ENCODE peak calls at places on chromosome 10, in four cellular contexts. One of them, this sample, is unnamed.

GRCh38 chr10:28776519-28776918 is 99.2 kb downstream of the BAMBI start:
- DNase-seq in GM12878: no peak
- DNase-seq in K562: no peak
- DNase-seq in SK-N-SH: no peak
- DNase-seq in this sample: no peak

GRCh38 chr10:32179836-32180235 is 123.6 kb upstream of the KIF5B start:
- DNase-seq in GM12878: no peak
- DNase-seq in K562: no peak
- DNase-seq in SK-N-SH: no peak
- DNase-seq in this sample: no peak

GRCh38 chr10:11879387-11880168 is 56.4 kb downstream of the PROSER2 start:
- DNase-seq in GM12878: no peak
- DNase-seq in K562: peak
- DNase-seq in SK-N-SH: no peak
- DNase-seq in this sample: no peak

GRCh38 chr10:3745582-3745981 is 39.4 kb downstream of the KLF6 start:
- DNase-seq in GM12878: no peak
- DNase-seq in K562: no peak
- DNase-seq in SK-N-SH: no peak
- DNase-seq in this sample: no peak

GRCh38 chr10:60943372-60944158 is 420 bp downstream of the RHOBTB1 start:
- DNase-seq in GM12878: no peak
- DNase-seq in K562: peak
- DNase-seq in SK-N-SH: peak
- DNase-seq in this sample: peak

GRCh38 chr10:3527869-3528268 is 257.1 kb downstream of the KLF6 start:
- DNase-seq in GM12878: no peak
- DNase-seq in K562: no peak
- DNase-seq in SK-N-SH: peak
- DNase-seq in this sample: no peak

GRCh38 chr10:125629758-125630376 is 53.1 kb downstream of the TEX36 start:
- DNase-seq in GM12878: no peak
- DNase-seq in K562: peak
- DNase-seq in SK-N-SH: peak
- DNase-seq in this sample: no peak

GRCh38 chr10:8360814-8361509 is 306.5 kb downstream of the GATA3 start:
- DNase-seq in GM12878: no peak
- DNase-seq in K562: no peak
- DNase-seq in SK-N-SH: no peak
- DNase-seq in this sample: no peak

GRCh38 chr10:8702181-8702580 is 647.7 kb downstream of the GATA3 start:
- DNase-seq in GM12878: no peak
- DNase-seq in K562: no peak
- DNase-seq in SK-N-SH: no peak
- DNase-seq in this sample: no peak

GRCh38 chr10:48199580-48200377 is 74.7 kb downstream of the FRMPD2 start:
- DNase-seq in GM12878: no peak
- DNase-seq in K562: no peak
- DNase-seq in SK-N-SH: no peak
- DNase-seq in this sample: no peak

GRCh38 chr10:92125169-92125543 is 165.7 kb downstream of the CPEB3 start:
- DNase-seq in GM12878: no peak
- DNase-seq in K562: no peak
- DNase-seq in SK-N-SH: no peak
- DNase-seq in this sample: no peak

GRCh38 chr10:83023647-83024046 is 1115.7 kb upstream of the GHITM start:
- DNase-seq in GM12878: no peak
- DNase-seq in K562: no peak
- DNase-seq in SK-N-SH: no peak
- DNase-seq in this sample: no peak

GRCh38 chr10:18497955-18498354 is 153.4 kb downstream of the NSUN6 start:
- DNase-seq in GM12878: no peak
- DNase-seq in K562: no peak
- DNase-seq in SK-N-SH: no peak
- DNase-seq in this sample: no peak

GRCh38 chr10:101615760-101616116 is 27.6 kb downstream of the DPCD start:
- DNase-seq in GM12878: no peak
- DNase-seq in K562: no peak
- DNase-seq in SK-N-SH: no peak
- DNase-seq in this sample: no peak

GRCh38 chr10:113991091-113991860 is 52.4 kb upstream of the ADRB1 start:
- DNase-seq in GM12878: no peak
- DNase-seq in K562: no peak
- DNase-seq in SK-N-SH: no peak
- DNase-seq in this sample: no peak

GRCh38 chr10:49700211-49700610 is 20.8 kb downstream of the C10orf53 start:
- DNase-seq in GM12878: no peak
- DNase-seq in K562: no peak
- DNase-seq in SK-N-SH: no peak
- DNase-seq in this sample: no peak

GRCh38 chr10:48330269-48330668 is 23.8 kb downstream of the MAPK8 start:
- DNase-seq in GM12878: no peak
- DNase-seq in K562: no peak
- DNase-seq in SK-N-SH: no peak
- DNase-seq in this sample: no peak

GRCh38 chr10:26432938-26433337 is 5.2 kb upstream of the APBB1IP start:
- DNase-seq in GM12878: no peak
- DNase-seq in K562: no peak
- DNase-seq in SK-N-SH: no peak
- DNase-seq in this sample: no peak

GRCh38 chr10:30606313-30606712 is 23.2 kb downstream of the LYZL2 start:
- DNase-seq in GM12878: no peak
- DNase-seq in K562: no peak
- DNase-seq in SK-N-SH: no peak
- DNase-seq in this sample: no peak

GRCh38 chr10:1542941-1543340 is 194.4 kb downstream of the ADARB2 start:
- DNase-seq in GM12878: no peak
- DNase-seq in K562: no peak
- DNase-seq in SK-N-SH: no peak
- DNase-seq in this sample: peak

GRCh38 chr10:72316748-72317435 is 37.8 kb downstream of the DNAJB12 start:
- DNase-seq in GM12878: no peak
- DNase-seq in K562: peak
- DNase-seq in SK-N-SH: peak
- DNase-seq in this sample: no peak

GRCh38 chr10:80276335-80276734 is 13.1 kb downstream of the MAT1A start:
- DNase-seq in GM12878: no peak
- DNase-seq in K562: no peak
- DNase-seq in SK-N-SH: no peak
- DNase-seq in this sample: no peak

GRCh38 chr10:21754410-21755011 is 220.5 kb downstream of the MLLT10 start:
- DNase-seq in GM12878: no peak
- DNase-seq in K562: no peak
- DNase-seq in SK-N-SH: peak
- DNase-seq in this sample: no peak

GRCh38 chr10:87608756-87609155 is 50.9 kb upstream of the PAPSS2 start:
- DNase-seq in GM12878: no peak
- DNase-seq in K562: no peak
- DNase-seq in SK-N-SH: peak
- DNase-seq in this sample: no peak

GRCh38 chr10:79936625-79937255 is 12.2 kb downstream of the SFTPD start:
- DNase-seq in GM12878: no peak
- DNase-seq in K562: no peak
- DNase-seq in SK-N-SH: no peak
- DNase-seq in this sample: no peak

GRCh38 chr10:120732643-120733313 is 118.4 kb upstream of the WDR11 start:
- DNase-seq in GM12878: no peak
- DNase-seq in K562: no peak
- DNase-seq in SK-N-SH: no peak
- DNase-seq in this sample: no peak

GRCh38 chr10:127854769-127855583 is 37.8 kb downstream of the CLRN3 start:
- DNase-seq in GM12878: no peak
- DNase-seq in K562: no peak
- DNase-seq in SK-N-SH: no peak
- DNase-seq in this sample: no peak

GRCh38 chr10:62817763-62818425 is 1.7 kb upstream of the EGR2 start:
- DNase-seq in GM12878: no peak
- DNase-seq in K562: peak
- DNase-seq in SK-N-SH: peak
- DNase-seq in this sample: peak

DNA sequence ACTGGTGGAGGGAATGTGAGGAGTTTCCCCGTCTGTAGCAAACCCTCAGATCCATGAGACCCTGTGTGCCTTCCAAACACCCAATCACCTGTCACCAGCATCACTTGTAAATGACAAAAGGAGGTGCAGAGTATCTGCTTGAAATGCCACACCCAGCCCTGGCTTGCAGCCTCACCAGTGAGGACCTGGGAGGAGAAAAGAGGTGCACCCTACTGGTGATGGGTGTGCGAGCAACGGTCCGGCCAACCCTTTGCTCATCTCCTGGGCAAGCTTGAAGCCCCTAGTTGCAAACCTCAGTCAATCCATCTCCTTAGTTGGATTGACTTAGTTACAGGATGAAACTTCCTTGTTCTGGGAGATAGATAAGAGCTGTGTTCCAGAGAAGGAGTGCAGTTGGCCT is 62.4 kb upstream of the WAPL start:
- DNase-seq in GM12878: no peak
- DNase-seq in K562: no peak
- DNase-seq in SK-N-SH: no peak
- DNase-seq in this sample: peak
- TF ChIP-seq CTCF in GM12878: peak
- TF ChIP-seq CTCF in K562: peak
- TF ChIP-seq CTCF in SK-N-SH: no peak
- TF ChIP-seq CTCF in this sample: no peak

GRCh38 chr10:132021504-132022143 is 39.9 kb upstream of the BNIP3 start:
- DNase-seq in GM12878: no peak
- DNase-seq in K562: no peak
- DNase-seq in SK-N-SH: no peak
- DNase-seq in this sample: no peak

GRCh38 chr10:132021046-132021445 is 39.3 kb upstream of the BNIP3 start:
- DNase-seq in GM12878: no peak
- DNase-seq in K562: no peak
- DNase-seq in SK-N-SH: no peak
- DNase-seq in this sample: no peak

GRCh38 chr10:132020456-132020855 is 38.7 kb upstream of the BNIP3 start:
- DNase-seq in GM12878: no peak
- DNase-seq in K562: no peak
- DNase-seq in SK-N-SH: no peak
- DNase-seq in this sample: no peak

GRCh38 chr10:132022241-132022640 is 40.5 kb upstream of the BNIP3 start:
- DNase-seq in GM12878: no peak
- DNase-seq in K562: no peak
- DNase-seq in SK-N-SH: no peak
- DNase-seq in this sample: no peak

DNA sequence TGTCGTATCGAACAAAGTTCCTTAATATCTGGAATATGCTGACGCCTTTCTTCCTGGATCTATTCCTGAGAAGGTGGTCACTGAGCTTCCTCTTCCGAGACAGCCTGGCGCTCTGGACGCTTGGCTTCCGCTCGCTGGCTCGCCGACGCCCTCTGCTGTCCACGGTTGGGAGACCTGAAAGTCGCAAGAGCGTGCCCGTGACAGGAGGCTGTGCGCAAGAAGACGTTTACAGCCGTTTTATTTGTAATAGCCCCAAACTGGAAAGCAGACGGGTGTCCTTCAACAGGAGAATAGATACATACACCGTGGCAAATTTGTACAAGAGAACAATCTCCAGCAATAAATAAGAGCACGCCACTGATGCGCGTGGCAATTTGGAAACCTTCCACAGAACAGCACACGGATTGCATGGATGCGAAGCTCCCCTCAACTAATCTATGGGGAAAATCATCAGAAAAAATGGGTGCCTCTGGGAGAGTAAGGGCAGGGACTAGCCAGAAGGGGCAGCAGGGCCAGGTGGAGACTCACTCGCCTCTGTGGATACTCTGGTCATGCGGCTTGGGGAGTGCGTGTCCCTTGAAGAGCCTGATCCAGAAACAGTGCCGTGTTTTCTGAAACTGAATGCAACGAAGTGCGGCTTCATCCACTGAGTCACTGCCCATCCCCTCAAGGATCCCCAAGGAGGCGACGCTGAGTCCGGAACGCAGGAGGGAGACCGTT is 41.5 kb upstream of the BNIP3 start:
- DNase-seq in GM12878: no peak
- DNase-seq in K562: peak
- DNase-seq in SK-N-SH: peak
- DNase-seq in this sample: peak
- TF ChIP-seq USF1 in GM12878: no peak
- TF ChIP-seq USF1 in K562: no peak
- TF ChIP-seq USF1 in SK-N-SH: no peak
- TF ChIP-seq USF1 in this sample: no peak

GRCh38 chr10:130218936-130219335 is 82.7 kb downstream of the GLRX3 start:
- DNase-seq in GM12878: no peak
- DNase-seq in K562: no peak
- DNase-seq in SK-N-SH: no peak
- DNase-seq in this sample: no peak

GRCh38 chr10:130221456-130222375 is 85.5 kb downstream of the GLRX3 start:
- DNase-seq in GM12878: no peak
- DNase-seq in K562: no peak
- DNase-seq in SK-N-SH: no peak
- DNase-seq in this sample: no peak

GRCh38 chr10:130222381-130222780 is 86.2 kb downstream of the GLRX3 start:
- DNase-seq in GM12878: no peak
- DNase-seq in K562: no peak
- DNase-seq in SK-N-SH: no peak
- DNase-seq in this sample: no peak

GRCh38 chr10:130218181-130218641 is 82.0 kb downstream of the GLRX3 start:
- DNase-seq in GM12878: no peak
- DNase-seq in K562: no peak
- DNase-seq in SK-N-SH: no peak
- DNase-seq in this sample: no peak

DNA sequence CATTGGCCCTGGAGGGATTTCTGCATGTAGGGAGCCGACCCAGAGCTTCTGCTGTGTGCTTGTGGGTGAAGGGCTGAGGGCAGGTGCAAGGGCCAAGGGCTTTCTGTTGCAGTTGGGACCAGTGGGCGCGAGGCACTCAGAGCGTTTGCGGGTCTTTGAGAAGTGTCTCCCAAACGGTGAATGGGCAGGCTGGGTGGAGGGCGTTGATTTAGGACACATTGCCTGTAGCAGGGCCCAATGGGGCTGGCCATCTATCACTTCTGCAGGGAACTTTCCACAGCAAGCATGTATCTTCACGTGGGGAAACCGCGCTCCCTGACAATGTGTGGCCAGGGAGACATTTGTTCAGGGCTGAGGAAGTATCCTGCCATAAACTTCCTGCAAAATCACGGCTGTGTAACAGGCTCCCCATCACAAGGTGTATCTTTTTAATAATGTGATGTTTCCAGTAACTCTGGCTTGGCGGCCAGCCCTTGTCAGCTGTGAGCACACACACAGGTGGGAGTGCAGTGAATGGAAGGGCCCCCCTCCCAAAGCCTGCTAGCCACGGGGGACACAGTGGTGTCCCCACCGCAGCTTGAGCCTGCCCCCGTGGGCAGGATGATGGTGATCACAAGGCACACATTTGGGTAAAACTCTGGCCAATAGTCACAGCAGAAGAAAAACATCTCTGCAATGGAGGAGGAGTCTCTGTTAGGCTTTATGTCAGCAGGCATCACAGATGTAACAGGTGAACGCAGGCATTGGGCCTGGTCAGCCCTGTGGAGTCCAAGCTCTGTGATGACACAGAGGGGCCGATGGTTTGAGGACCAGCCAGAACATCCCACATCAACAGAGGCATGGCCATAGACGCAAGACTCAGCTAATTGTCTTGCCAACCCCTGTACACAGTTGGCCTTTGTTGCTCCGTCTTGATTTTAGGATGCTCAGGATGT is 84.3 kb downstream of the GLRX3 start:
- DNase-seq in GM12878: no peak
- DNase-seq in K562: no peak
- DNase-seq in SK-N-SH: no peak
- DNase-seq in this sample: no peak
- TF ChIP-seq CTCF in GM12878: no peak
- TF ChIP-seq CTCF in K562: no peak
- TF ChIP-seq CTCF in SK-N-SH: no peak
- TF ChIP-seq CTCF in this sample: no peak

GRCh38 chr10:121886997-121887622 is 40.7 kb downstream of the ATE1 start:
- DNase-seq in GM12878: no peak
- DNase-seq in K562: peak
- DNase-seq in SK-N-SH: peak
- DNase-seq in this sample: peak
- TF ChIP-seq USF1 in GM12878: no peak
- TF ChIP-seq USF1 in K562: no peak
- TF ChIP-seq USF1 in SK-N-SH: no peak
- TF ChIP-seq USF1 in this sample: no peak